ENCODE peak calls at places on chromosomes 11 and 22, in ten cellular contexts. N is D341Med; C is smooth muscle cell of the brain vasculature; U is GOT3; X is Right ventricle myocardium superior; B is ureter; Q is bronchial epithelial cell; H is Calu3; J is Karpas-422; V is activated CD4-positive, alpha-beta T cell treated with anti-CD3 and anti-CD28 coated beads, Interleukin-2, amount 50 U/mL, for 24 hours. R is an unnamed sample.

GRCh38 chr11:72575533-72576170 is 98.6 kb downstream of the PDE2A start:
- DNase-seq in J (no peak), N (no peak), U (no peak), C (no peak), Q (no peak), X (no peak), V (no peak), B (no peak), H (no peak), R (no peak)

GRCh38 chr11:18230859-18231258 is 5.7 kb downstream of the SAA4 start:
- DNase-seq in H (no peak), V (no peak), B (no peak), U (no peak), C (no peak), J (no peak), N (no peak), Q (no peak), X (no peak), R (no peak)

GRCh38 chr11:72225411-72225951 is 914 bp downstream of the INPPL1 start:
- DNase-seq in H (no peak), V (no peak), U (no peak), C (no peak), B (no peak), N (peak; percentile 17), J (peak; percentile 80), X (no peak), Q (no peak), R (no peak)

GRCh38 chr11:4809246-4809645 is 5.1 kb upstream of the OR52R1 start:
- DNase-seq in V (no peak), H (no peak), N (no peak), X (no peak), U (no peak), Q (no peak), C (no peak), J (no peak), B (no peak), R (no peak)

GRCh38 chr11:119758291-119758690 is 29.3 kb upstream of the NECTIN1 start:
- DNase-seq in U (no peak), B (no peak), N (no peak), V (no peak), C (no peak), X (no peak), Q (peak; percentile 37), J (no peak), H (no peak), R (no peak)

GRCh38 chr11:64268687-64269379 is 15.6 kb downstream of the BAD start:
- DNase-seq in H (peak; percentile 56), B (peak; percentile 79), U (no peak), V (peak; percentile 35), N (peak; percentile 63), Q (peak; percentile 32), X (peak; percentile 82), J (peak; percentile 85), C (no peak), R (peak; percentile 53)

GRCh38 chr22:26409705-26410376 is 19.2 kb upstream of the ASPHD2 start:
- DNase-seq in U (no peak), H (no peak), V (no peak), C (no peak), X (no peak), B (no peak), Q (no peak), N (no peak), J (no peak), R (no peak)

GRCh38 chr22:32446321-32446720 is 17.9 kb downstream of the BPIFC start:
- DNase-seq in Q (peak; percentile 47), X (no peak), J (no peak), V (no peak), B (no peak), U (no peak), H (no peak), N (no peak), C (no peak), R (no peak)

GRCh38 chr11:12674936-12675696 is 895 bp downstream of the TEAD1 start:
- DNase-seq in J (no peak), C (no peak), V (no peak), N (peak; percentile 69), H (no peak), U (no peak), X (peak; percentile 60), Q (no peak), B (no peak), R (peak; percentile 34)

GRCh38 chr11:67371199-67371548 is 2.2 kb downstream of the CLCF1 start:
- DNase-seq in J (no peak), Q (no peak), C (no peak), B (no peak), N (no peak), X (no peak), V (no peak), H (no peak), U (no peak), R (no peak)

GRCh38 chr11:65183201-65183891 is 1.6 kb downstream of the CAPN1 start:
- DNase-seq in J (peak; percentile 39), U (no peak), X (no peak), B (peak; percentile 85), V (no peak), Q (peak; percentile 79), N (no peak), H (peak; percentile 69), C (no peak), R (no peak)

GRCh38 chr11:119990306-119991021 is 147.4 kb downstream of the TRIM29 start:
- DNase-seq in C (no peak), X (peak; percentile 76), J (no peak), B (no peak), U (no peak), Q (no peak), V (no peak), N (no peak), H (no peak), R (peak; percentile 85)

GRCh38 chr11:3959918-3960295 is 104.4 kb downstream of the STIM1 start:
- DNase-seq in U (no peak), V (no peak), H (no peak), B (no peak), Q (no peak), J (no peak), N (no peak), X (no peak), C (no peak), R (no peak)